ENCODE peak calls at places on chromosomes 4 and X, in eight cellular contexts. One of them, this sample, is unnamed.

GRCh38 chr4:88008624-88009235 is 1.3 kb downstream of the PKD2 start:
- DNase-seq in fibroblast of lung: peak; percentile 75
- DNase-seq in AG09309: no peak
- DNase-seq in HepG2: no peak
- DNase-seq in IMR-90: no peak
- DNase-seq in WTC11: no peak
- DNase-seq in lower leg skin: no peak
- DNase-seq in bronchial epithelial cell: no peak
- DNase-seq in this sample: no peak

GRCh38 chrX:53442322-53442631 is 8.1 kb upstream of the HSD17B10 start:
- DNase-seq in AG09309: no peak
- DNase-seq in fibroblast of lung: no peak
- DNase-seq in IMR-90: no peak
- DNase-seq in WTC11: no peak
- DNase-seq in HepG2: no peak
- DNase-seq in bronchial epithelial cell: no peak
- DNase-seq in lower leg skin: no peak
- DNase-seq in this sample: peak; percentile 46

GRCh38 chr4:1193206-1194027 is 21.0 kb upstream of the SPON2 start:
- DNase-seq in fibroblast of lung: no peak
- DNase-seq in HepG2: no peak
- DNase-seq in IMR-90: no peak
- DNase-seq in AG09309: no peak
- DNase-seq in bronchial epithelial cell: no peak
- DNase-seq in WTC11: peak; percentile 4
- DNase-seq in lower leg skin: peak; percentile 85
- DNase-seq in this sample: no peak

GRCh38 chr4:115484479-115484878 is 371.1 kb upstream of the NDST4 start:
- DNase-seq in HepG2: no peak
- DNase-seq in AG09309: no peak
- DNase-seq in fibroblast of lung: no peak
- DNase-seq in bronchial epithelial cell: no peak
- DNase-seq in WTC11: no peak
- DNase-seq in lower leg skin: no peak
- DNase-seq in IMR-90: no peak
- DNase-seq in this sample: no peak

GRCh38 chr4:1191621-1192020 is 19.2 kb upstream of the SPON2 start:
- DNase-seq in AG09309: no peak
- DNase-seq in HepG2: no peak
- DNase-seq in bronchial epithelial cell: no peak
- DNase-seq in WTC11: peak; percentile 3
- DNase-seq in fibroblast of lung: no peak
- DNase-seq in IMR-90: no peak
- DNase-seq in lower leg skin: peak; percentile 85
- DNase-seq in this sample: no peak

GRCh38 chrX:38126179-38126578 is 94.5 kb downstream of the SRPX start:
- DNase-seq in lower leg skin: no peak
- DNase-seq in fibroblast of lung: no peak
- DNase-seq in AG09309: no peak
- DNase-seq in IMR-90: no peak
- DNase-seq in HepG2: no peak
- DNase-seq in bronchial epithelial cell: peak; percentile 15
- DNase-seq in WTC11: no peak
- DNase-seq in this sample: no peak

GRCh38 chr4:41125558-41126311 is 88.6 kb downstream of the APBB2 start:
- DNase-seq in fibroblast of lung: no peak
- DNase-seq in bronchial epithelial cell: no peak
- DNase-seq in lower leg skin: no peak
- DNase-seq in WTC11: no peak
- DNase-seq in HepG2: no peak
- DNase-seq in IMR-90: peak; percentile 36
- DNase-seq in AG09309: no peak
- DNase-seq in this sample: no peak

GRCh38 chr4:177938226-177938625 is 496.0 kb upstream of the AGA start:
- DNase-seq in fibroblast of lung: no peak
- DNase-seq in IMR-90: no peak
- DNase-seq in HepG2: no peak
- DNase-seq in bronchial epithelial cell: no peak
- DNase-seq in lower leg skin: no peak
- DNase-seq in AG09309: no peak
- DNase-seq in WTC11: no peak
- DNase-seq in this sample: no peak

GRCh38 chrX:12978205-12979010 is 3.5 kb downstream of the TMSB4X start:
- DNase-seq in WTC11: peak; percentile 26
- DNase-seq in HepG2: no peak
- DNase-seq in lower leg skin: peak; percentile 90
- DNase-seq in IMR-90: peak; percentile 88
- DNase-seq in AG09309: no peak
- DNase-seq in bronchial epithelial cell: peak; percentile 77
- DNase-seq in fibroblast of lung: peak; percentile 84
- DNase-seq in this sample: peak; percentile 54

GRCh38 chrX:69221239-69222102 is 56.2 kb upstream of the PJA1 start:
- DNase-seq in fibroblast of lung: no peak
- DNase-seq in IMR-90: no peak
- DNase-seq in WTC11: peak; percentile 47
- DNase-seq in AG09309: no peak
- DNase-seq in lower leg skin: peak; percentile 57
- DNase-seq in bronchial epithelial cell: no peak
- DNase-seq in HepG2: no peak
- DNase-seq in this sample: no peak

GRCh38 chrX:96685205-96686099 is 810 bp downstream of the DIAPH2 start:
- DNase-seq in bronchial epithelial cell: peak; percentile 58
- DNase-seq in fibroblast of lung: peak; percentile 53
- DNase-seq in HepG2: peak; percentile 7
- DNase-seq in lower leg skin: no peak
- DNase-seq in WTC11: peak; percentile 12
- DNase-seq in AG09309: no peak
- DNase-seq in IMR-90: peak; percentile 55
- DNase-seq in this sample: no peak

GRCh38 chrX:96688789-96689188 is 4.1 kb downstream of the DIAPH2 start:
- DNase-seq in WTC11: no peak
- DNase-seq in HepG2: no peak
- DNase-seq in IMR-90: no peak
- DNase-seq in fibroblast of lung: no peak
- DNase-seq in bronchial epithelial cell: no peak
- DNase-seq in lower leg skin: no peak
- DNase-seq in AG09309: no peak
- DNase-seq in this sample: no peak

GRCh38 chrX:96683997-96684338 is 674 bp upstream of the DIAPH2 start:
- DNase-seq in IMR-90: no peak
- DNase-seq in AG09309: no peak
- DNase-seq in fibroblast of lung: no peak
- DNase-seq in HepG2: peak; percentile 0
- DNase-seq in lower leg skin: no peak
- DNase-seq in bronchial epithelial cell: no peak
- DNase-seq in WTC11: no peak
- DNase-seq in this sample: no peak

GRCh38 chrX:96682516-96682915 is 2.1 kb upstream of the DIAPH2 start:
- DNase-seq in AG09309: no peak
- DNase-seq in WTC11: no peak
- DNase-seq in fibroblast of lung: no peak
- DNase-seq in lower leg skin: no peak
- DNase-seq in IMR-90: no peak
- DNase-seq in bronchial epithelial cell: no peak
- DNase-seq in HepG2: no peak
- DNase-seq in this sample: no peak

GRCh38 chrX:96684339-96685204 is at the start of gene DIAPH2:
- DNase-seq in IMR-90: peak; percentile 75
- DNase-seq in bronchial epithelial cell: peak; percentile 64
- DNase-seq in lower leg skin: peak; percentile 94
- DNase-seq in HepG2: peak; percentile 78
- DNase-seq in WTC11: peak; percentile 71
- DNase-seq in fibroblast of lung: peak; percentile 80
- DNase-seq in AG09309: peak; percentile 31
- DNase-seq in this sample: peak; percentile 77
- TF ChIP-seq CTCF in IMR-90: no peak
- TF ChIP-seq CTCF in bronchial epithelial cell: peak; percentile 3
- TF ChIP-seq CTCF in lower leg skin: no peak
- TF ChIP-seq CTCF in HepG2: no peak
- TF ChIP-seq CTCF in WTC11: no peak
- TF ChIP-seq CTCF in fibroblast of lung: no peak
- TF ChIP-seq CTCF in AG09309: no peak
- TF ChIP-seq CTCF in this sample: no peak

GRCh38 chr4:184400375-184400870 is 73.9 kb downstream of the IRF2 start:
- DNase-seq in lower leg skin: peak; percentile 81
- DNase-seq in AG09309: peak; percentile 93
- DNase-seq in WTC11: no peak
- DNase-seq in HepG2: no peak
- DNase-seq in bronchial epithelial cell: peak; percentile 95
- DNase-seq in IMR-90: peak; percentile 97
- DNase-seq in fibroblast of lung: peak; percentile 90
- DNase-seq in this sample: no peak
- TF ChIP-seq CTCF in lower leg skin: no peak
- TF ChIP-seq CTCF in AG09309: peak; percentile 54
- TF ChIP-seq CTCF in WTC11: no peak
- TF ChIP-seq CTCF in HepG2: no peak
- TF ChIP-seq CTCF in bronchial epithelial cell: peak; percentile 25
- TF ChIP-seq CTCF in IMR-90: peak; percentile 55
- TF ChIP-seq CTCF in fibroblast of lung: peak; percentile 58
- TF ChIP-seq CTCF in this sample: no peak

DNA sequence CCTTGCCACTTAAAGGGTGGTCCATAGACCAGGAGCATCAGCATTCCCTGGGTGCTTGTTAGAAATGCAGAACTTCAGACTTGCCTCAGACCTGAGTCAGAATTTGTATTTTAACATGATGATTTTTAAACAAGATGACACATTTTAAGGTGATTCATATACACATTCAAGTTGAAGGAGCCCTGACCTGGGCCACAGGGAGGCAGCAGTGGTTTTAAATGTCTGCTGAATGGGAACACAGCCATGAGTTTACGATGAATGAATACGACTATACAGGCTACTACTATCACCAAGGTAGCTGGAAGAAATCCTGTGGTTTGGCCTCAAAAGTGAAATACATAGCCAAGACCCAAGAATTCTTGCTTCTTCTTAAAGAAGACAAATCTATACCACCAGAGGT is 2.9 kb downstream of the HDAC8 start:
- DNase-seq in IMR-90: peak; percentile 86
- DNase-seq in lower leg skin: no peak
- DNase-seq in WTC11: no peak
- DNase-seq in AG09309: peak; percentile 32
- DNase-seq in fibroblast of lung: peak; percentile 92
- DNase-seq in HepG2: no peak
- DNase-seq in bronchial epithelial cell: peak; percentile 78
- DNase-seq in this sample: no peak
- TF ChIP-seq CTCF in IMR-90: peak; percentile 28
- TF ChIP-seq CTCF in lower leg skin: no peak
- TF ChIP-seq CTCF in WTC11: no peak
- TF ChIP-seq CTCF in AG09309: peak; percentile 26
- TF ChIP-seq CTCF in fibroblast of lung: peak; percentile 9
- TF ChIP-seq CTCF in HepG2: no peak
- TF ChIP-seq CTCF in bronchial epithelial cell: peak; percentile 19
- TF ChIP-seq CTCF in this sample: no peak

GRCh38 chr4:148999924-149000323 is 557.7 kb upstream of the NR3C2 start:
- DNase-seq in fibroblast of lung: no peak
- DNase-seq in bronchial epithelial cell: no peak
- DNase-seq in IMR-90: no peak
- DNase-seq in lower leg skin: no peak
- DNase-seq in AG09309: no peak
- DNase-seq in HepG2: no peak
- DNase-seq in WTC11: no peak
- DNase-seq in this sample: no peak

GRCh38 chr4:148998719-148999118 is 556.5 kb upstream of the NR3C2 start:
- DNase-seq in bronchial epithelial cell: peak; percentile 11
- DNase-seq in lower leg skin: no peak
- DNase-seq in IMR-90: peak; percentile 17
- DNase-seq in HepG2: peak; percentile 4
- DNase-seq in WTC11: peak; percentile 52
- DNase-seq in AG09309: no peak
- DNase-seq in fibroblast of lung: no peak
- DNase-seq in this sample: no peak
- TF ChIP-seq CTCF in bronchial epithelial cell: peak; percentile 26
- TF ChIP-seq CTCF in lower leg skin: no peak
- TF ChIP-seq CTCF in IMR-90: peak; percentile 54
- TF ChIP-seq CTCF in HepG2: peak; percentile 32
- TF ChIP-seq CTCF in WTC11: peak; percentile 55
- TF ChIP-seq CTCF in AG09309: peak; percentile 54
- TF ChIP-seq CTCF in fibroblast of lung: peak; percentile 43
- TF ChIP-seq CTCF in this sample: no peak

GRCh38 chr4:7873881-7874280 is 65.8 kb downstream of the AFAP1 start:
- DNase-seq in lower leg skin: no peak
- DNase-seq in WTC11: no peak
- DNase-seq in IMR-90: peak; percentile 42
- DNase-seq in HepG2: no peak
- DNase-seq in fibroblast of lung: peak; percentile 33
- DNase-seq in bronchial epithelial cell: no peak
- DNase-seq in AG09309: no peak
- DNase-seq in this sample: no peak

GRCh38 chr4:7874838-7875237 is 64.8 kb downstream of the AFAP1 start:
- DNase-seq in lower leg skin: no peak
- DNase-seq in AG09309: no peak
- DNase-seq in HepG2: no peak
- DNase-seq in fibroblast of lung: no peak
- DNase-seq in bronchial epithelial cell: no peak
- DNase-seq in WTC11: no peak
- DNase-seq in IMR-90: no peak
- DNase-seq in this sample: no peak

GRCh38 chr4:7878323-7878722 is 61.3 kb downstream of the AFAP1 start:
- DNase-seq in bronchial epithelial cell: no peak
- DNase-seq in AG09309: no peak
- DNase-seq in lower leg skin: no peak
- DNase-seq in fibroblast of lung: no peak
- DNase-seq in HepG2: no peak
- DNase-seq in WTC11: no peak
- DNase-seq in IMR-90: no peak
- DNase-seq in this sample: no peak

GRCh38 chr4:7877131-7877530 is 62.5 kb downstream of the AFAP1 start:
- DNase-seq in AG09309: no peak
- DNase-seq in bronchial epithelial cell: no peak
- DNase-seq in lower leg skin: no peak
- DNase-seq in WTC11: no peak
- DNase-seq in IMR-90: no peak
- DNase-seq in HepG2: no peak
- DNase-seq in fibroblast of lung: no peak
- DNase-seq in this sample: no peak

DNA sequence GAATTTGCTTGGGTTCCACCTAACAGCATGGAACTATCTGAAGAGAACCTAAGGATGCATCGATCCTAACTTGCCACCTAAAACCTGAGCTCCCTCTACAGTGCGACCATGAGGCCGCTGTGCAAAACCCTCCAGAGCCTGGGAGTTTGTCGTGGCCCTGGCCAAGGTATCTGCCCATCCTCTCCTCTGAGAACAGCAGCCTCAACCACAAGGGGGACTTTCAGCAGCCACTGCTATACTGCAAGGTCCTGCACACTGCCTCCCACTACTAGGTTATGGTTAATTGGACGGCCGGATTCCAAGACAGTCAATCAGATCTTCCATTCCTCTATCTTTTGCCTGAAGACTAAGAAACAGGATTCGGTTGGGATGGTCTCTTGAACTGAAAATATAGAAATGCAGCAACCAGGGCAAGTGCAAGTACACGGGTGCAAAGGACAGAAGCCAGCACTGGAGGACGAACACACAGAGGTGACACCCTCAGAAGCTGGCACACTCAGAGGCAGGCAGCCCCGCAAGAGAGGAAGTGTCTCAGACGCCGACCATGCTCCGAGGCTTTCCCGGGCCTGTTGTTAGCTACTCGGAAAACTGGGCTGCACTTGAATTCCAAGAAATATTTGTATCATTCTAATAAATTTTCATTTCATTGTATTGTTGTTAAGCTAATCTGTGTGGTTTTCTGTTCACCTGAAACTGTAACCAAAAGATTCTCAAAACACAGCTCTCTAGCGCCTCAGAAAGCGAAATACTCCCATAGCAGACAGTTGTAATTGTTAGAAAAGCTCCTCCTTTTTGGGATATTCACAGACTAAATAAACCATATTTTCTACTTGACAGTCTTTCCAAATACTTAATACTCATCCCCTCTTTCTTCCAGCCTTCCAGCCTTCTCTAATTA is 63.3 kb downstream of the AFAP1 start:
- DNase-seq in IMR-90: peak; percentile 73
- DNase-seq in bronchial epithelial cell: no peak
- DNase-seq in fibroblast of lung: peak; percentile 80
- DNase-seq in lower leg skin: no peak
- DNase-seq in AG09309: no peak
- DNase-seq in WTC11: peak; percentile 54
- DNase-seq in HepG2: peak; percentile 55
- DNase-seq in this sample: no peak
- TF ChIP-seq CTCF in IMR-90: peak; percentile 45
- TF ChIP-seq CTCF in bronchial epithelial cell: peak; percentile 9
- TF ChIP-seq CTCF in fibroblast of lung: peak; percentile 46
- TF ChIP-seq CTCF in lower leg skin: no peak
- TF ChIP-seq CTCF in AG09309: peak; percentile 51
- TF ChIP-seq CTCF in WTC11: no peak
- TF ChIP-seq CTCF in HepG2: peak; percentile 54
- TF ChIP-seq CTCF in this sample: no peak